ENCODE peak calls at places on chromosome 9, in eight cellular contexts. R is gastrocnemius medialis, D is AG09309, Y is PC-9, E is tibial artery, W is psoas muscle, I is kidney, B is GM12865. A is an unnamed sample.

GRCh38 chr9:18427691-18428090 is 46.3 kb upstream of the ADAMTSL1 start:
- DNase-seq in I (no peak), E (no peak), Y (no peak), R (no peak), W (no peak), D (no peak), B (no peak), A (peak)

GRCh38 chr9:29044959-29045358 is 1471.7 kb upstream of the C9orf72 start:
- DNase-seq in B (no peak), I (no peak), W (no peak), Y (peak), R (no peak), D (no peak), E (no peak), A (peak)

GRCh38 chr9:38295751-38296150 is 96.8 kb upstream of the ALDH1B1 start:
- DNase-seq in R (no peak), D (no peak), W (no peak), E (no peak), I (no peak), B (no peak), Y (no peak), A (peak)

GRCh38 chr9:81753436-81753835 is 64.1 kb upstream of the TLE1 start:
- DNase-seq in Y (no peak), E (no peak), R (no peak), B (no peak), I (no peak), D (no peak), W (no peak), A (no peak)

GRCh38 chr9:69255591-69255990 is 69.4 kb upstream of the ENTREP1 start:
- DNase-seq in Y (no peak), E (no peak), W (no peak), B (no peak), I (no peak), R (no peak), D (no peak), A (no peak)

GRCh38 chr9:133144142-133144886 is 19.4 kb downstream of the GBGT1 start:
- DNase-seq in I (peak), D (no peak), B (peak), E (peak), Y (peak), R (peak), W (peak), A (peak)

GRCh38 chr9:113228130-113228665 is 6.9 kb downstream of the SLC31A1 start:
- DNase-seq in R (no peak), E (no peak), D (no peak), B (no peak), I (no peak), W (no peak), Y (no peak), A (no peak)

GRCh38 chr9:113998114-113998513 is 80.0 kb downstream of the AMBP start:
- DNase-seq in Y (no peak), W (no peak), I (peak), D (no peak), R (no peak), E (no peak), B (no peak), A (no peak)

GRCh38 chr9:131420913-131421312 is 27.0 kb downstream of the PRRC2B start:
- DNase-seq in R (no peak), E (no peak), D (no peak), Y (no peak), B (no peak), I (no peak), W (no peak), A (peak)

GRCh38 chr9:32577316-32577715 is 4.4 kb upstream of the NDUFB6 start:
- DNase-seq in R (no peak), D (no peak), W (no peak), E (no peak), I (no peak), Y (no peak), B (peak), A (no peak)
- H3K4me3 ChIP-seq in R (no peak), D (no peak), W (no peak), E (no peak), I (no peak), Y (no peak), B (no peak), A (no peak)

GRCh38 chr9:83200531-83200930 is 137.6 kb upstream of the RASEF start:
- DNase-seq in W (no peak), D (no peak), B (no peak), R (no peak), Y (no peak), E (no peak), I (no peak), A (no peak)

GRCh38 chr9:83196946-83197345 is 134.0 kb upstream of the RASEF start:
- DNase-seq in I (no peak), Y (no peak), D (no peak), E (no peak), R (no peak), B (no peak), W (no peak), A (peak)

GRCh38 chr9:83198336-83198735 is 135.4 kb upstream of the RASEF start:
- DNase-seq in Y (no peak), W (no peak), B (no peak), I (no peak), R (no peak), D (no peak), E (no peak), A (no peak)

GRCh38 chr9:83197611-83198010 is 134.7 kb upstream of the RASEF start:
- DNase-seq in R (no peak), W (no peak), Y (no peak), I (no peak), D (no peak), E (no peak), B (no peak), A (no peak)

DNA sequence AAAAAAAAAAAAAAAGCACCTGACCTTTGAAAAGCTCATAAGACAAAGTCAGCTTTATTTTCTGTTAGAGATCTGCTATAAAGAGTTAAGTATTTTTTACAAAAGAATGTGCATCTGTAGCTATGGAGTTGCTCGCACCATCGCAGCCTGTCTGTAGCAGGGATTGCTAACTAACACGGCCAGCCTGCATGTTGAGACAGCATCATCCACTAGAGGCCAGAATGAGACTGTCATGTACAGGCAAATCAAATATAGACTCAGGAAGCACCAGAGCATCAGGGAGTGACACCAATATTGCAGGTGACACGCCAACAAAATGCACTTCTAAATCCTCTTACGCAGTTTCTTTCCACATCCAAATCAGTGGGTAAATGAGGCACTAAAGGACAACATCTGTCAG is 136.3 kb upstream of the RASEF start:
- DNase-seq in R (no peak), E (peak), W (no peak), D (peak), I (no peak), B (peak), Y (peak), A (peak)
- TF ChIP-seq CTCF in R (peak), E (peak), W (peak), D (peak), I (peak), B (no peak), Y (peak), A (peak)

GRCh38 chr9:13444272-13444608 is 164.7 kb upstream of the MPDZ start:
- DNase-seq in I (no peak), R (no peak), W (no peak), Y (no peak), D (no peak), B (no peak), E (no peak), A (no peak)
- H3K4me3 ChIP-seq in I (no peak), R (peak), W (peak), Y (no peak), D (no peak), B (no peak), E (peak), A (no peak)

DNA sequence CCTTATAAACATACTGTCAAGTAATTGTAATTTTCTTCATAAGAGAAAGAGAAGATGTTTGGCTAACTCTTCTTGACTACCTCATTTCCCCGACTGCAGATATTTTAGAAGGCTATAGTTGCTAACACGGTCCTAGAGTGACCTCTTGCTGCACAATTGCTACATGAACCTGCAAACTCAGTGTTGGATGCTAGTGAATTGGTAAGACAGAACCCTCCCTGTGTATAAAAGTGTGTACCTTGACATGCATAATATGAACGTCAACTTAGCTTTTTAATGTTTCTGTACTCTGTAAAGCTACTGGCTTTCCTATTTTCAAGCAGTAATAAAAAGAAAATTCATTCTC is 46.7 kb upstream of the CER1 start:
- DNase-seq in W (no peak), B (peak), Y (no peak), R (no peak), I (no peak), D (no peak), E (no peak), A (peak)
- TF ChIP-seq CTCF in W (peak), B (peak), Y (no peak), R (peak), I (no peak), D (peak), E (no peak), A (peak)

A was measured in epithelial cell of esophagus.